ENCODE peak calls at places on chromosome 7, in four cellular contexts. One of them, this sample, is unnamed.

GRCh38 chr7:93551063-93551895 is 23.2 kb downstream of the CALCR start:
- DNase-seq in small intestine: peak; percentile 3
- DNase-seq in adipocyte: peak; percentile 84
- DNase-seq in prostate gland: no peak
- DNase-seq in this sample: peak; percentile 7

GRCh38 chr7:32206987-32207386 is 136.8 kb upstream of the PDE1C start:
- DNase-seq in adipocyte: peak; percentile 42
- DNase-seq in prostate gland: no peak
- DNase-seq in small intestine: no peak
- DNase-seq in this sample: no peak

GRCh38 chr7:130959743-130960207 is 225.8 kb upstream of the KLF14 start:
- DNase-seq in adipocyte: peak; percentile 58
- DNase-seq in prostate gland: no peak
- DNase-seq in small intestine: no peak
- DNase-seq in this sample: no peak

GRCh38 chr7:6164491-6164890 is 107.9 kb downstream of the CYTH3 start:
- DNase-seq in small intestine: no peak
- DNase-seq in prostate gland: no peak
- DNase-seq in adipocyte: no peak
- DNase-seq in this sample: no peak

GRCh38 chr7:25122373-25122772 is 2.7 kb downstream of the CYCS start:
- DNase-seq in prostate gland: no peak
- DNase-seq in adipocyte: peak; percentile 74
- DNase-seq in small intestine: no peak
- DNase-seq in this sample: no peak

GRCh38 chr7:2692543-2692942 is 4.5 kb downstream of the AMZ1 start:
- DNase-seq in small intestine: peak; percentile 46
- DNase-seq in prostate gland: no peak
- DNase-seq in adipocyte: no peak
- DNase-seq in this sample: no peak

GRCh38 chr7:34260282-34260681 is 354.9 kb downstream of the BMPER start:
- DNase-seq in adipocyte: peak; percentile 87
- DNase-seq in prostate gland: no peak
- DNase-seq in small intestine: no peak
- DNase-seq in this sample: no peak

GRCh38 chr7:41956712-41957111 is 253.8 kb upstream of the INHBA start:
- DNase-seq in prostate gland: no peak
- DNase-seq in small intestine: no peak
- DNase-seq in adipocyte: no peak
- DNase-seq in this sample: no peak

GRCh38 chr7:34752929-34753328 is 94.9 kb downstream of the NPSR1 start:
- DNase-seq in prostate gland: no peak
- DNase-seq in adipocyte: no peak
- DNase-seq in small intestine: no peak
- DNase-seq in this sample: no peak

GRCh38 chr7:94133460-94133859 is 129.3 kb upstream of the BET1 start:
- DNase-seq in small intestine: no peak
- DNase-seq in prostate gland: no peak
- DNase-seq in adipocyte: no peak
- DNase-seq in this sample: no peak

GRCh38 chr7:2757904-2758672 is 70.1 kb downstream of the AMZ1 start:
- DNase-seq in small intestine: peak; percentile 48
- DNase-seq in adipocyte: peak; percentile 96
- DNase-seq in prostate gland: peak; percentile 43
- DNase-seq in this sample: peak; percentile 13

GRCh38 chr7:88218836-88219605 is 817 bp downstream of the SRI start:
- DNase-seq in adipocyte: peak; percentile 77
- DNase-seq in prostate gland: peak; percentile 54
- DNase-seq in small intestine: peak; percentile 58
- DNase-seq in this sample: no peak

GRCh38 chr7:18212308-18212707 is 184.7 kb upstream of the PRPS1L1 start:
- DNase-seq in prostate gland: no peak
- DNase-seq in small intestine: no peak
- DNase-seq in adipocyte: no peak
- DNase-seq in this sample: no peak

GRCh38 chr7:103712991-103713778 is 267.2 kb upstream of the SLC26A5 start:
- DNase-seq in adipocyte: no peak
- DNase-seq in small intestine: no peak
- DNase-seq in prostate gland: no peak
- DNase-seq in this sample: no peak

GRCh38 chr7:82364671-82365070 is 78.9 kb downstream of the CACNA2D1 start:
- DNase-seq in small intestine: no peak
- DNase-seq in adipocyte: no peak
- DNase-seq in prostate gland: no peak
- DNase-seq in this sample: no peak

GRCh38 chr7:157565201-157565626 is 228.4 kb downstream of the DNAJB6 start:
- DNase-seq in prostate gland: no peak
- DNase-seq in adipocyte: no peak
- DNase-seq in small intestine: no peak
- DNase-seq in this sample: no peak

GRCh38 chr7:104767826-104768536 is 246.0 kb upstream of the KMT2E start:
- DNase-seq in small intestine: no peak
- DNase-seq in adipocyte: no peak
- DNase-seq in prostate gland: no peak
- DNase-seq in this sample: no peak

GRCh38 chr7:16422100-16422430 is 727 bp upstream of the CRPPA start:
- DNase-seq in small intestine: no peak
- DNase-seq in prostate gland: no peak
- DNase-seq in adipocyte: peak; percentile 53
- DNase-seq in this sample: no peak

GRCh38 chr7:139153832-139154231 is 44.3 kb upstream of the ZC3HAV1 start:
- DNase-seq in prostate gland: no peak
- DNase-seq in small intestine: no peak
- DNase-seq in adipocyte: peak; percentile 4
- DNase-seq in this sample: no peak

GRCh38 chr7:129367700-129368388 is 66.4 kb upstream of the STRIP2 start:
- DNase-seq in prostate gland: peak; percentile 65
- DNase-seq in adipocyte: peak; percentile 87
- DNase-seq in small intestine: peak; percentile 98
- DNase-seq in this sample: peak; percentile 40

GRCh38 chr7:63054191-63054661 is 944.4 kb upstream of the ZNF722 start:
- DNase-seq in adipocyte: no peak
- DNase-seq in small intestine: no peak
- DNase-seq in prostate gland: no peak
- DNase-seq in this sample: no peak

GRCh38 chr7:47601119-47601880 is 19.4 kb upstream of the TNS3 start:
- DNase-seq in small intestine: no peak
- DNase-seq in prostate gland: no peak
- DNase-seq in adipocyte: peak; percentile 79
- DNase-seq in this sample: no peak

GRCh38 chr7:2687881-2688318 is at the start of gene AMZ1:
- DNase-seq in adipocyte: peak; percentile 72
- DNase-seq in prostate gland: no peak
- DNase-seq in small intestine: no peak
- DNase-seq in this sample: no peak

GRCh38 chr7:50733552-50733951 is 49.1 kb downstream of the GRB10 start:
- DNase-seq in adipocyte: peak; percentile 55
- DNase-seq in prostate gland: no peak
- DNase-seq in small intestine: no peak
- DNase-seq in this sample: no peak

GRCh38 chr7:40808409-40808942 is 673.7 kb downstream of the SUGCT start:
- DNase-seq in adipocyte: peak; percentile 96
- DNase-seq in prostate gland: no peak
- DNase-seq in small intestine: no peak
- DNase-seq in this sample: no peak

GRCh38 chr7:112371721-112372120 is 78.5 kb upstream of the IFRD1 start:
- DNase-seq in prostate gland: no peak
- DNase-seq in small intestine: no peak
- DNase-seq in adipocyte: peak; percentile 36
- DNase-seq in this sample: no peak

GRCh38 chr7:131249003-131249402 is 78.7 kb upstream of the MKLN1 start:
- DNase-seq in prostate gland: no peak
- DNase-seq in small intestine: no peak
- DNase-seq in adipocyte: peak; percentile 96
- DNase-seq in this sample: no peak

GRCh38 chr7:139544645-139545044 is 21.2 kb downstream of the CLEC2L start:
- DNase-seq in prostate gland: no peak
- DNase-seq in adipocyte: no peak
- DNase-seq in small intestine: no peak
- DNase-seq in this sample: no peak

GRCh38 chr7:80087051-80087767 is 47.4 kb upstream of the GNAI1 start:
- DNase-seq in adipocyte: peak; percentile 65
- DNase-seq in small intestine: no peak
- DNase-seq in prostate gland: no peak
- DNase-seq in this sample: no peak

GRCh38 chr7:232571-233455 is 40.4 kb downstream of the FAM20C start:
- DNase-seq in prostate gland: no peak
- DNase-seq in small intestine: no peak
- DNase-seq in adipocyte: peak; percentile 80
- DNase-seq in this sample: no peak

GRCh38 chr7:137445268-137445667 is 101.7 kb upstream of the PTN start:
- DNase-seq in adipocyte: no peak
- DNase-seq in prostate gland: no peak
- DNase-seq in small intestine: no peak
- DNase-seq in this sample: no peak

GRCh38 chr7:137440434-137440830 is 96.9 kb upstream of the PTN start:
- DNase-seq in prostate gland: no peak
- DNase-seq in small intestine: no peak
- DNase-seq in adipocyte: no peak
- DNase-seq in this sample: no peak

GRCh38 chr7:137445998-137446397 is 102.5 kb upstream of the PTN start:
- DNase-seq in small intestine: no peak
- DNase-seq in adipocyte: no peak
- DNase-seq in prostate gland: no peak
- DNase-seq in this sample: no peak

GRCh38 chr7:137441451-137441850 is 97.9 kb upstream of the PTN start:
- DNase-seq in small intestine: no peak
- DNase-seq in adipocyte: no peak
- DNase-seq in prostate gland: no peak
- DNase-seq in this sample: no peak

DNA sequence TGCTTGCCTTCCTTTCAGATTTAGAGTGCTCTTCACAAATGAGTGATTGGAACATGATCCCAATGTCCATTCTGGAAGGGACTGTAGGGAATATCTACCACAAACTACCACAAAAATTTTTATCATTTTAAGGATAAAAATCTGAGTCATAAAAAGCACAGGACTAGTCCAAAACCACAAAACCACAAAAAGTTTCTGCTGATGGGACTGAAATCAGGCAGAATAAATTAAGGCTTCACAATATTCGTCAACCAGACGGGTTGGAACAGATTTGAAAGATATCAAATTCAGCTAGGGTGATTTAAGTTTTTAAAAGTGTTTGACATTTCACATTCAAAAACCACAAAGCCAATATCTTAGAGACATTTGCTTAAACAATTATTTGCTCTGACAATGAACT is 100.1 kb upstream of the PTN start:
- DNase-seq in prostate gland: no peak
- DNase-seq in adipocyte: peak; percentile 79
- DNase-seq in small intestine: no peak
- DNase-seq in this sample: no peak
- H3K4me3 ChIP-seq in prostate gland: no peak overlapping the region
- H3K4me3 ChIP-seq in adipocyte: no peak overlapping the region
- H3K4me3 ChIP-seq in small intestine: no peak overlapping the region
- H3K4me3 ChIP-seq in this sample: no peak overlapping the region

GRCh38 chr7:135143874-135144668 is 3.8 kb upstream of the TMEM140 start:
- DNase-seq in small intestine: no peak
- DNase-seq in prostate gland: no peak
- DNase-seq in adipocyte: no peak
- DNase-seq in this sample: no peak

GRCh38 chr7:135150072-135150782 is 2.4 kb downstream of the TMEM140 start:
- DNase-seq in prostate gland: no peak
- DNase-seq in adipocyte: no peak
- DNase-seq in small intestine: no peak
- DNase-seq in this sample: no peak

GRCh38 chr7:135151162-135151932 is 3.5 kb downstream of the TMEM140 start:
- DNase-seq in small intestine: no peak
- DNase-seq in adipocyte: no peak
- DNase-seq in prostate gland: no peak
- DNase-seq in this sample: no peak

GRCh38 chr7:135147341-135147898 is 452 bp upstream of the TMEM140 start:
- DNase-seq in small intestine: peak; percentile 28
- DNase-seq in adipocyte: peak; percentile 12
- DNase-seq in prostate gland: no peak
- DNase-seq in this sample: no peak

GRCh38 chr7:135147899-135148721 is at the start of gene TMEM140:
- DNase-seq in small intestine: peak; percentile 94
- DNase-seq in adipocyte: peak; percentile 55
- DNase-seq in prostate gland: peak; percentile 61
- DNase-seq in this sample: peak; percentile 91
- H3K4me3 ChIP-seq in small intestine: peak within 1 kb of the TSS; percentile 17
- H3K4me3 ChIP-seq in adipocyte: peak within 1 kb of the TSS; percentile 83
- H3K4me3 ChIP-seq in prostate gland: peak within 1 kb of the TSS; percentile 31
- H3K4me3 ChIP-seq in this sample: peak within 1 kb of the TSS; percentile 63

GRCh38 chr7:27225005-27225934 is 17.3 kb upstream of the EVX1 start:
- DNase-seq in small intestine: no peak
- DNase-seq in adipocyte: no peak
- DNase-seq in prostate gland: no peak
- DNase-seq in this sample: no peak
- H3K4me3 ChIP-seq in small intestine: no peak overlapping the region
- H3K4me3 ChIP-seq in adipocyte: no peak overlapping the region
- H3K4me3 ChIP-seq in prostate gland: peak overlapping the region; percentile 4
- H3K4me3 ChIP-seq in this sample: no peak overlapping the region

DNA sequence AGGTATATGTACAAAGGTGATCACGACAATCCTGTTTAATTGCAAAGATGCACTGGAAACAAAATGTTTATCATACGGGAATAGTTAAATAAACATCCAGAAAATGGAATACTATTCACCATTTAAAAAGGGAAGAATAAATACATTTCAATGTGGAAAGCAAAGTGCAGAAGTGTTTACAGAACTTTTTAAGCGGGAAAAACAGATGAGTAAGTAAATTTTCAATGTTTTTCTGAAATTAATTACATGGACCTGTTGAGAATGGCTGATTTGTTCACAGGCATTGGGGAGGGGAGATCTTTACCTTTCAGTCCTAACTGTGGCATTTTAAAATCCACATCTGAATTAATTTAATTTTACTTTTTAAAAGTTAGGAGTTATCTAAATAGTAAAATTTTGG is 7.1 kb downstream of the MTPN start:
- DNase-seq in prostate gland: no peak
- DNase-seq in small intestine: no peak
- DNase-seq in adipocyte: no peak
- DNase-seq in this sample: no peak
- H3K4me3 ChIP-seq in prostate gland: no peak overlapping the region
- H3K4me3 ChIP-seq in small intestine: no peak overlapping the region
- H3K4me3 ChIP-seq in adipocyte: no peak overlapping the region
- H3K4me3 ChIP-seq in this sample: no peak overlapping the region

DNA sequence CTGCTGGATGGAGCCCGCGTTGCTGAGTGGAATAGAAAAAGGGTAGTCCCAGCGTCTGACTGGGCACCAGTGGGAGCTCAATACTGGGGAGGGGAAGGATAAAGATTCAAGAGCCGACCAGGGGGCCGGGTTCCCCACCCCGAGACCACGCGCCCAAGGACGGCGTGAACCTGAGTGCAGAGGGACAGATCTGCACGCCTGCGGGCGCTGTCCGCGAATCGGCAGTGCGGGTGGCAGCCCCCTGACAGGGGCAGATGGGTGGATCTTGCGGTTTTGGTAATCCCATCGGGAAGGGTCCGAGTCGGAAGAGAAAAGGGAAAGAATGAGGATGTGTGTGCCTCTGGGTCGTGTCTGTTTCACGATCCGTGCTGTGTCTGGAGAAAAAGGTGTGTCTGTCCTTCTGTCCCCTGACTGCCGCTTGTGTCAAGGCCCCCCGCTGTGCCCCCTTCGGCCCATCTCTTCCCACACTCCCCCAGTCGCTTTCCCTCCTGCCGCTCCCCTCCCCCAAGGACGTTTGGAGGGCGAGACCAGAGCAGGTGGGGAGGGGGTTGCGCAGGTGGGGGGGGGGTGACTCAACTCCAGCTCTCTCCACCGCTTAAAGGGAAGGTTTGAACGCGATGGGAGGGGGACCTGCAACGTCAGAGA is 711 bp upstream of the VGF start:
- DNase-seq in adipocyte: no peak
- DNase-seq in small intestine: no peak
- DNase-seq in prostate gland: no peak
- DNase-seq in this sample: no peak
- H3K4me3 ChIP-seq in adipocyte: peak overlapping the region; percentile 20
- H3K4me3 ChIP-seq in small intestine: no peak overlapping the region
- H3K4me3 ChIP-seq in prostate gland: no peak overlapping the region
- H3K4me3 ChIP-seq in this sample: no peak overlapping the region